ENCODE peak calls at places on chromosomes 1 and 21, in six cellular contexts. R is effector memory CD4-positive, alpha-beta T cell; T is endothelial cell of umbilical vein; U is psoas muscle; O is CD4-positive, CD25-positive, alpha-beta regulatory T cell; S is CD4-positive, alpha-beta memory T cell. B is an unnamed sample. For H3K4me1, the result is how much of the 10 kb centered on the place peaks cover.

GRCh38 chr1:24888971-24889670 is 41.0 kb downstream of the RUNX3 start:
- DNase-seq in R (no peak), O (no peak), T (no peak), S (no peak), U (no peak), B (no peak)

GRCh38 chr1:202207292-202207691 is 13.7 kb downstream of the LGR6 start:
- DNase-seq in O (no peak), T (peak), U (no peak), R (no peak), S (no peak), B (no peak)

GRCh38 chr1:240843798-240844197 is 231.8 kb upstream of the GREM2 start:
- DNase-seq in R (no peak), U (no peak), S (no peak), T (no peak), O (no peak), B (no peak)

GRCh38 chr1:28338897-28339296 is 10.1 kb downstream of the MED18 start:
- DNase-seq in R (no peak), O (no peak), U (no peak), T (no peak), S (no peak), B (no peak)

GRCh38 chr1:40381268-40382109 is 8.0 kb downstream of the SMAP2 start:
- DNase-seq in S (peak), U (no peak), T (no peak), R (no peak), O (no peak), B (peak)

GRCh38 chr1:178645826-178646200 is 79.2 kb upstream of the RALGPS2 start:
- DNase-seq in U (no peak), O (no peak), S (no peak), T (no peak), R (no peak), B (no peak)

GRCh38 chr1:55168353-55168752 is 46.8 kb downstream of the USP24 start:
- DNase-seq in U (no peak), R (no peak), S (no peak), O (no peak), T (no peak), B (no peak)

GRCh38 chr1:13956386-13956785 is 256.4 kb downstream of the PRDM2 start:
- DNase-seq in T (no peak), R (no peak), U (no peak), S (no peak), O (no peak), B (no peak)

GRCh38 chr21:44299458-44300261 is at the start of gene PFKL:
- DNase-seq in T (peak), O (peak), R (peak), S (peak), U (peak), B (peak)
- H3K4me1 ChIP-seq in T (under half), O (half or more), R (half or more), S (half or more), U (under half), B (under half)

DNA sequence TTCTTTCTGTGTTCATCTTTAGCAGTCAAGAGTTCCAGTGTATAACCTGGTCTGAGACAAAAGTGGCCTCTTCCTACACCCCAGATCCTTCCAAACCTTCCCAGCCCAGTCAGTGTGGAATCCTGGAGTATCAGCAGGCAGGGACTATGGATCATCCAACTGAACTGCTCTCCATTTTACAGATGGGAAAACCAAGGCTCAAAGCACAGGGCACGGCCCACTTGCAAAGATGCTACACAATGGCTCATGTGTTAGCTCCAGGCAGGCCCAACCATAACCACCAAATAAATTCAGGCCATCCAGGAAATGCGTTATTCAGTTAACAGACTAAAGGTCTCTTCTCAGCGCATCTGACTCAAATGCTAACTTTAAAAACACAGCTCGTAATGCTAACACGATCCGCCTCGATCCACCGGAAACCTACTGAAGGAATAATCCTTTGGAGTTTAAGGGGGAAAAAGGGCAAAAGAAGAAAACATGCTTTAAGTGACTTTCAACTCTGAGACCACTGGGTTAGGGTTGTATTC is 7.1 kb downstream of the GLIS1 start:
- DNase-seq in U (no peak), R (no peak), T (no peak), S (no peak), O (no peak), B (no peak)
- H3K4me1 ChIP-seq in U (under half), R (under half), T (under half), S (under half), O (under half), B (under half)

GRCh38 chr1:59079434-59080135 is 217.3 kb upstream of the FGGY start:
- DNase-seq in S (no peak), U (no peak), R (no peak), T (no peak), O (no peak), B (no peak)
- H3K4me1 ChIP-seq in S (under half), U (under half), R (under half), T (under half), O (under half), B (under half)

DNA sequence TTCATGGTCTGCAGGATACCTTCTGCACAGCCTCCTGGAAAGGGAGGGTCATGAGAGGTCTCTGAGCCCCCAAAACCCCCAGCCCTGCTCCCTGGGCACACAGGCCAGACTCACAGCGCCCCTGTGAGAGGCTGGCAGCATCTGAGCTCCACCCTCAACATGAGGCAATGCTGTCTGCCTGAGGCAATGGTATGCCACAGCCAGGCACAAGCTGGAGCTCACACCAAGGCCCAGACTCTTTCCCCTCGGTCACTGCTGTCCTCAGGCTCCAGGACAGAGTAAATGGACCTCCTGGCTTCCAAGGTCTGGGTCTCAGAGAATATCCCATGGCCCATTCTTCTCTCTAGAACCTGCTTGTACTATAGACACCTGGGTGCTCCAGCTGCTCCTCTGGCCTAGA is 17.2 kb downstream of the MEF2D start:
- DNase-seq in U (no peak), O (no peak), S (no peak), T (no peak), R (no peak), B (no peak)
- H3K4me1 ChIP-seq in U (half or more), O (half or more), S (half or more), T (under half), R (under half), B (under half)

DNA sequence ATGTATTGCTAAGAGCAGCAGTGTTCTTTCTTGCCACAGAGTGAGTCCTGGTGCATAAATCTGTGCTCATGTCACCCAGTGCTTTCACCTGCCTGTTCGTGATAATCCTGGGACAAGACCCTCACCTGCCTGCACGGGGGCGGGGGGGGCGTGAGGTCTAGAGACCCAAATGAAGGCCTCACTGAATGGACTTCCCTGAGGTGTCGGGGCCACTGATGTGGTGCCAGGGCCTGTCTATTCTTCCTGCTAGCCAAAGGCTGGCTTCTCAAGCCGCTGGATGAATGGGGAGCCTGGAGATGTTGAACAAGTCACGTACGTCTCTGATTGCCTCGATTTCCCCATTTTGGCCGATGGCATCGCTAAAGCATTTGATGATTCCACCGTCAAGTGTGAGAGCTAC is 118.8 kb upstream of the IRF2BP2 start:
- DNase-seq in S (no peak), U (no peak), O (no peak), R (no peak), T (no peak), B (no peak)
- H3K4me1 ChIP-seq in S (half or more), U (under half), O (half or more), R (half or more), T (under half), B (half or more)

GRCh38 chr21:42401164-42401563 is 2.5 kb upstream of the UBASH3A start:
- DNase-seq in O (no peak), U (no peak), R (no peak), T (no peak), S (no peak), B (no peak)
- H3K4me1 ChIP-seq in O (half or more), U (under half), R (under half), T (under half), S (half or more), B (under half)